ENCODE peak calls at places on chromosome 22, in ten cellular contexts. One of them, this sample, is unnamed.

GRCh38 chr22:25853902-25854301 is 111.9 kb downstream of the MYO18B start:
- DNase-seq in PC-9: no peak
- DNase-seq in right lobe of liver: no peak
- DNase-seq in thoracic aorta: no peak
- DNase-seq in stomach: no peak
- DNase-seq in Caco-2: no peak
- DNase-seq in body of pancreas: no peak
- DNase-seq in ovary: no peak
- DNase-seq in MM.1S: no peak
- DNase-seq in left lung: no peak
- DNase-seq in this sample: no peak

GRCh38 chr22:22773979-22774738 is 113.5 kb upstream of the IGLL5 start:
- DNase-seq in PC-9: no peak
- DNase-seq in right lobe of liver: no peak
- DNase-seq in thoracic aorta: no peak
- DNase-seq in stomach: no peak
- DNase-seq in Caco-2: no peak
- DNase-seq in body of pancreas: no peak
- DNase-seq in ovary: no peak
- DNase-seq in MM.1S: no peak
- DNase-seq in left lung: no peak
- DNase-seq in this sample: no peak

GRCh38 chr22:35894937-35895708 is 133.5 kb downstream of the RBFOX2 start:
- DNase-seq in PC-9: peak; percentile 49
- DNase-seq in right lobe of liver: no peak
- DNase-seq in thoracic aorta: peak; percentile 34
- DNase-seq in stomach: no peak
- DNase-seq in Caco-2: peak; percentile 42
- DNase-seq in body of pancreas: no peak
- DNase-seq in ovary: no peak
- DNase-seq in MM.1S: no peak
- DNase-seq in left lung: no peak
- DNase-seq in this sample: no peak

GRCh38 chr22:43681724-43682360 is 130.3 kb downstream of the EFCAB6 start:
- DNase-seq in PC-9: no peak
- DNase-seq in right lobe of liver: no peak
- DNase-seq in thoracic aorta: no peak
- DNase-seq in stomach: no peak
- DNase-seq in Caco-2: no peak
- DNase-seq in body of pancreas: no peak
- DNase-seq in ovary: no peak
- DNase-seq in MM.1S: no peak
- DNase-seq in left lung: no peak
- DNase-seq in this sample: no peak

GRCh38 chr22:17764036-17764435 is 10.2 kb downstream of the BID start:
- DNase-seq in PC-9: no peak
- DNase-seq in right lobe of liver: peak; percentile 61
- DNase-seq in thoracic aorta: no peak
- DNase-seq in stomach: no peak
- DNase-seq in Caco-2: no peak
- DNase-seq in body of pancreas: no peak
- DNase-seq in ovary: no peak
- DNase-seq in MM.1S: no peak
- DNase-seq in left lung: no peak
- DNase-seq in this sample: no peak

GRCh38 chr22:36160499-36160942 is at the start of gene APOL3:
- DNase-seq in PC-9: peak; percentile 17
- DNase-seq in right lobe of liver: peak; percentile 69
- DNase-seq in thoracic aorta: no peak
- DNase-seq in stomach: peak; percentile 74
- DNase-seq in Caco-2: no peak
- DNase-seq in body of pancreas: peak; percentile 39
- DNase-seq in ovary: peak; percentile 75
- DNase-seq in MM.1S: peak; percentile 75
- DNase-seq in left lung: peak; percentile 69
- DNase-seq in this sample: no peak

GRCh38 chr22:35212020-35212419 is 45.3 kb upstream of the HMGXB4 start:
- DNase-seq in PC-9: peak; percentile 21
- DNase-seq in right lobe of liver: no peak
- DNase-seq in thoracic aorta: no peak
- DNase-seq in stomach: peak; percentile 31
- DNase-seq in Caco-2: no peak
- DNase-seq in body of pancreas: peak; percentile 22
- DNase-seq in ovary: no peak
- DNase-seq in MM.1S: no peak
- DNase-seq in left lung: no peak
- DNase-seq in this sample: peak; percentile 44

GRCh38 chr22:44243761-44244160 is 63.0 kb downstream of the PARVG start:
- DNase-seq in PC-9: no peak
- DNase-seq in right lobe of liver: no peak
- DNase-seq in thoracic aorta: no peak
- DNase-seq in stomach: peak; percentile 20
- DNase-seq in Caco-2: no peak
- DNase-seq in body of pancreas: no peak
- DNase-seq in ovary: no peak
- DNase-seq in MM.1S: no peak
- DNase-seq in left lung: no peak
- DNase-seq in this sample: no peak

GRCh38 chr22:26606611-26607010 is 11.2 kb downstream of the CRYBB1 start:
- DNase-seq in PC-9: no peak
- DNase-seq in right lobe of liver: no peak
- DNase-seq in thoracic aorta: no peak
- DNase-seq in stomach: no peak
- DNase-seq in Caco-2: no peak
- DNase-seq in body of pancreas: no peak
- DNase-seq in ovary: no peak
- DNase-seq in MM.1S: no peak
- DNase-seq in left lung: no peak
- DNase-seq in this sample: no peak

GRCh38 chr22:39179841-39180335 is 27.4 kb upstream of the CBX7 start:
- DNase-seq in PC-9: no peak
- DNase-seq in right lobe of liver: no peak
- DNase-seq in thoracic aorta: no peak
- DNase-seq in stomach: no peak
- DNase-seq in Caco-2: no peak
- DNase-seq in body of pancreas: no peak
- DNase-seq in ovary: no peak
- DNase-seq in MM.1S: no peak
- DNase-seq in left lung: no peak
- DNase-seq in this sample: no peak
- TF ChIP-seq CTCF in PC-9: no peak
- TF ChIP-seq CTCF in right lobe of liver: no peak
- TF ChIP-seq CTCF in thoracic aorta: no peak
- TF ChIP-seq CTCF in stomach: no peak
- TF ChIP-seq CTCF in Caco-2: no peak
- TF ChIP-seq CTCF in body of pancreas: no peak
- TF ChIP-seq CTCF in ovary: no peak
- TF ChIP-seq CTCF in MM.1S: no peak
- TF ChIP-seq CTCF in left lung: no peak
- TF ChIP-seq CTCF in this sample: no peak

GRCh38 chr22:19068784-19069271 is 53.4 kb downstream of the DGCR2 start:
- DNase-seq in PC-9: no peak
- DNase-seq in right lobe of liver: no peak
- DNase-seq in thoracic aorta: no peak
- DNase-seq in stomach: no peak
- DNase-seq in Caco-2: no peak
- DNase-seq in body of pancreas: no peak
- DNase-seq in ovary: no peak
- DNase-seq in MM.1S: no peak
- DNase-seq in left lung: no peak
- DNase-seq in this sample: no peak

GRCh38 chr22:19066531-19067271 is 55.5 kb downstream of the DGCR2 start:
- DNase-seq in PC-9: no peak
- DNase-seq in right lobe of liver: no peak
- DNase-seq in thoracic aorta: no peak
- DNase-seq in stomach: no peak
- DNase-seq in Caco-2: no peak
- DNase-seq in body of pancreas: no peak
- DNase-seq in ovary: no peak
- DNase-seq in MM.1S: no peak
- DNase-seq in left lung: no peak
- DNase-seq in this sample: peak; percentile 9

GRCh38 chr22:19067696-19068348 is 54.4 kb downstream of the DGCR2 start:
- DNase-seq in PC-9: no peak
- DNase-seq in right lobe of liver: no peak
- DNase-seq in thoracic aorta: no peak
- DNase-seq in stomach: no peak
- DNase-seq in Caco-2: no peak
- DNase-seq in body of pancreas: no peak
- DNase-seq in ovary: no peak
- DNase-seq in MM.1S: no peak
- DNase-seq in left lung: no peak
- DNase-seq in this sample: no peak

GRCh38 chr22:19070397-19071169 is 51.6 kb downstream of the DGCR2 start:
- DNase-seq in PC-9: no peak
- DNase-seq in right lobe of liver: no peak
- DNase-seq in thoracic aorta: no peak
- DNase-seq in stomach: no peak
- DNase-seq in Caco-2: no peak
- DNase-seq in body of pancreas: no peak
- DNase-seq in ovary: no peak
- DNase-seq in MM.1S: no peak
- DNase-seq in left lung: no peak
- DNase-seq in this sample: no peak

GRCh38 chr22:19069451-19069850 is 52.8 kb downstream of the DGCR2 start:
- DNase-seq in PC-9: no peak
- DNase-seq in right lobe of liver: no peak
- DNase-seq in thoracic aorta: no peak
- DNase-seq in stomach: no peak
- DNase-seq in Caco-2: no peak
- DNase-seq in body of pancreas: no peak
- DNase-seq in ovary: no peak
- DNase-seq in MM.1S: no peak
- DNase-seq in left lung: no peak
- DNase-seq in this sample: no peak
- H3K36me3 ChIP-seq in PC-9: no peaks in the 10 kb centered on the region
- H3K36me3 ChIP-seq in right lobe of liver: no peaks in the 10 kb centered on the region
- H3K36me3 ChIP-seq in thoracic aorta: peaks cover 25% of the 10 kb centered on the region
- H3K36me3 ChIP-seq in stomach: peaks cover 74% of the 10 kb centered on the region
- H3K36me3 ChIP-seq in Caco-2: peaks cover 5% of the 10 kb centered on the region
- H3K36me3 ChIP-seq in body of pancreas: peaks cover 18% of the 10 kb centered on the region
- H3K36me3 ChIP-seq in ovary: no peaks in the 10 kb centered on the region
- H3K36me3 ChIP-seq in MM.1S: no peaks in the 10 kb centered on the region
- H3K36me3 ChIP-seq in left lung: peaks cover 77% of the 10 kb centered on the region
- H3K36me3 ChIP-seq in this sample: no peaks in the 10 kb centered on the region

GRCh38 chr22:30541979-30542810 is 4.3 kb downstream of the SEC14L6 start:
- DNase-seq in PC-9: no peak
- DNase-seq in right lobe of liver: no peak
- DNase-seq in thoracic aorta: no peak
- DNase-seq in stomach: peak; percentile 28
- DNase-seq in Caco-2: no peak
- DNase-seq in body of pancreas: peak; percentile 28
- DNase-seq in ovary: no peak
- DNase-seq in MM.1S: no peak
- DNase-seq in left lung: no peak
- DNase-seq in this sample: no peak

GRCh38 chr22:30546616-30547015 is at the start of gene SEC14L6:
- DNase-seq in PC-9: peak; percentile 34
- DNase-seq in right lobe of liver: no peak
- DNase-seq in thoracic aorta: no peak
- DNase-seq in stomach: no peak
- DNase-seq in Caco-2: no peak
- DNase-seq in body of pancreas: no peak
- DNase-seq in ovary: no peak
- DNase-seq in MM.1S: no peak
- DNase-seq in left lung: no peak
- DNase-seq in this sample: no peak

GRCh38 chr22:30539368-30539767 is 7.2 kb downstream of the SEC14L6 start:
- DNase-seq in PC-9: no peak
- DNase-seq in right lobe of liver: no peak
- DNase-seq in thoracic aorta: no peak
- DNase-seq in stomach: no peak
- DNase-seq in Caco-2: no peak
- DNase-seq in body of pancreas: no peak
- DNase-seq in ovary: no peak
- DNase-seq in MM.1S: no peak
- DNase-seq in left lung: no peak
- DNase-seq in this sample: no peak

GRCh38 chr22:30547188-30547587 is 647 bp upstream of the SEC14L6 start:
- DNase-seq in PC-9: no peak
- DNase-seq in right lobe of liver: no peak
- DNase-seq in thoracic aorta: no peak
- DNase-seq in stomach: no peak
- DNase-seq in Caco-2: no peak
- DNase-seq in body of pancreas: no peak
- DNase-seq in ovary: no peak
- DNase-seq in MM.1S: no peak
- DNase-seq in left lung: no peak
- DNase-seq in this sample: no peak

DNA sequence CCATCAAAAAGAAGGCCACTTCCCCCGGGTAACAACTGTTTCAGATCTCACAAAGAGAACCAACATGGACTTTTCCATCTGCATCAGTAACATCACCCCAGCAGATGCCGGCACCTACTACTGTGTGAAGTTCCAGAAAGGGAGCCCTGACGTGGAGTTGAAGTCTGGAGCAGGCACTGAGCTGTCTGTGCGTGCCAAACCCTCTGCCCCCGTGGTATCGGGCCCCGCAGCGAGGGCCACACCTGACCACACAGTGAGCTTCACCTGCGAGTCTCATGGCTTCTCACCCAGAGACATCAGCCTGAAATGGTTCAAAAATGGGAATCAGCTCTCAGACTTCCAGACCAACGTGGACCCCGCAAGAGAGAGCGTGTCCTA is 3.7 kb downstream of the SEC14L6 start:
- DNase-seq in PC-9: no peak
- DNase-seq in right lobe of liver: no peak
- DNase-seq in thoracic aorta: no peak
- DNase-seq in stomach: no peak
- DNase-seq in Caco-2: no peak
- DNase-seq in body of pancreas: no peak
- DNase-seq in ovary: no peak
- DNase-seq in MM.1S: no peak
- DNase-seq in left lung: no peak
- DNase-seq in this sample: no peak
- H3K4me3 ChIP-seq in PC-9: no peak overlapping the region
- H3K4me3 ChIP-seq in right lobe of liver: peak overlapping the region; percentile 51
- H3K4me3 ChIP-seq in thoracic aorta: peak overlapping the region; percentile 67
- H3K4me3 ChIP-seq in stomach: peak overlapping the region; percentile 48
- H3K4me3 ChIP-seq in Caco-2: no peak overlapping the region
- H3K4me3 ChIP-seq in body of pancreas: no peak overlapping the region
- H3K4me3 ChIP-seq in ovary: peak overlapping the region; percentile 31
- H3K4me3 ChIP-seq in MM.1S: no peak overlapping the region
- H3K4me3 ChIP-seq in left lung: no peak overlapping the region
- H3K4me3 ChIP-seq in this sample: peak overlapping the region; percentile 40

DNA sequence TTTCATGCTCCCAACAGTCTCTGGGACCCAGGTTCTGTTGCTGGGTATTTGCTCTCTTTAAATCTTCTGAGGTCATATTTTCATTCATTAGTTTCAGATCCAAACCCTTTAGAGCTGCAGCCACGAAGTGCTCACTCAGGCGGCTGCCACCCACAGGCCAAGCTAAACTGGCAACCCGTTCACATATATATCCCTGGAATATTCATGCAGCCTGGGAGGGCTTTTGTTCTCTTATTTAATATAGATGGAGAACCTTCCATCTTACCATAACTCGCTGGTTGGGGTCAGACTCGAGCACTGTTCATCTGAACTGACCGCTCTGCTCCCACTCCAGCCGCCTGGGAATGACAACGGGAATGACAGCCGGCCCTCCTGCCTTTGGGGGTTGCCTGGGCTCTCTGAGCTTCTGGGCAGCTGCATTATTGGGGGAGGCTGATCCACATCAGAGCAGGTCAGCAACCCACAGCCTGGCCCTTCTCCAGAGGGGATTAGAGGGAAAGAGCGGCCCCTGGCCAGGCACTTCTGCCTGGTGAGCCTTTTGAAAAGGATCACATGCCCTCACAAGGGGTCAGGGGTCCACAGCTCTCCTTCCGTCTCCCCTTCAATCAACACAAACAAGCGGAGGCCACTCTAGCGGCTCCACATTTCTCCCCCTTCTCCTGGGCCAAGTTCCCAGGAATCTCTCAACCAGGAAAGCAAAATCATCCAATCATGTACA is 11.9 kb downstream of the TMEM184B start:
- DNase-seq in PC-9: no peak
- DNase-seq in right lobe of liver: no peak
- DNase-seq in thoracic aorta: no peak
- DNase-seq in stomach: no peak
- DNase-seq in Caco-2: no peak
- DNase-seq in body of pancreas: no peak
- DNase-seq in ovary: no peak
- DNase-seq in MM.1S: peak; percentile 54
- DNase-seq in left lung: no peak
- DNase-seq in this sample: no peak
- TF ChIP-seq CTCF in PC-9: no peak
- TF ChIP-seq CTCF in right lobe of liver: no peak
- TF ChIP-seq CTCF in thoracic aorta: peak; percentile 13
- TF ChIP-seq CTCF in stomach: no peak
- TF ChIP-seq CTCF in Caco-2: no peak
- TF ChIP-seq CTCF in body of pancreas: no peak
- TF ChIP-seq CTCF in ovary: no peak
- TF ChIP-seq CTCF in MM.1S: peak; percentile 56
- TF ChIP-seq CTCF in left lung: no peak
- TF ChIP-seq CTCF in this sample: no peak

This sample was measured in kidney epithelial cell.